ENCODE peak calls at places on chromosomes 3 and 15, in five cellular contexts. One of them, this sample, is unnamed.

GRCh38 chr3:120151796-120152195 is 57.5 kb upstream of the GSK3B start:
- DNase-seq in ovary: no peak
- DNase-seq in tibial nerve: no peak
- DNase-seq in adrenal gland: no peak
- DNase-seq in sigmoid colon: no peak
- DNase-seq in this sample: no peak

GRCh38 chr15:43329222-43329959 is 982 bp downstream of the LCMT2 start:
- DNase-seq in ovary: no peak
- DNase-seq in tibial nerve: no peak
- DNase-seq in adrenal gland: no peak
- DNase-seq in sigmoid colon: peak; percentile 74
- DNase-seq in this sample: peak; percentile 83

GRCh38 chr3:45241206-45241605 is 15.1 kb upstream of the TMEM158 start:
- DNase-seq in ovary: no peak
- DNase-seq in tibial nerve: no peak
- DNase-seq in adrenal gland: no peak
- DNase-seq in sigmoid colon: no peak
- DNase-seq in this sample: no peak

GRCh38 chr3:48926425-48927392 is 8.1 kb downstream of the ARIH2 start:
- DNase-seq in ovary: no peak
- DNase-seq in tibial nerve: no peak
- DNase-seq in adrenal gland: peak; percentile 34
- DNase-seq in sigmoid colon: no peak
- DNase-seq in this sample: no peak

GRCh38 chr3:38468811-38469210 is 15.1 kb downstream of the ACVR2B start:
- DNase-seq in ovary: no peak
- DNase-seq in tibial nerve: no peak
- DNase-seq in adrenal gland: no peak
- DNase-seq in sigmoid colon: no peak
- DNase-seq in this sample: no peak

GRCh38 chr3:11379238-11379823 is 107.1 kb downstream of the ATG7 start:
- DNase-seq in ovary: no peak
- DNase-seq in tibial nerve: no peak
- DNase-seq in adrenal gland: no peak
- DNase-seq in sigmoid colon: no peak
- DNase-seq in this sample: no peak

GRCh38 chr3:31116651-31117050 is 222.2 kb upstream of the GADL1 start:
- DNase-seq in ovary: no peak
- DNase-seq in tibial nerve: no peak
- DNase-seq in adrenal gland: no peak
- DNase-seq in sigmoid colon: no peak
- DNase-seq in this sample: no peak

GRCh38 chr15:62798536-62798935 is 244.0 kb upstream of the TPM1 start:
- DNase-seq in ovary: no peak
- DNase-seq in tibial nerve: no peak
- DNase-seq in adrenal gland: no peak
- DNase-seq in sigmoid colon: no peak
- DNase-seq in this sample: no peak

GRCh38 chr3:97872209-97873042 is 50.6 kb downstream of the CRYBG3 start:
- DNase-seq in ovary: no peak
- DNase-seq in tibial nerve: no peak
- DNase-seq in adrenal gland: peak; percentile 67
- DNase-seq in sigmoid colon: no peak
- DNase-seq in this sample: no peak

GRCh38 chr3:184338538-184338945 is 1.1 kb downstream of the FAM131A start:
- DNase-seq in ovary: peak; percentile 90
- DNase-seq in tibial nerve: peak; percentile 74
- DNase-seq in adrenal gland: no peak
- DNase-seq in sigmoid colon: peak; percentile 96
- DNase-seq in this sample: no peak

GRCh38 chr15:60563539-60564404 is 84.8 kb upstream of the ICE2 start:
- DNase-seq in ovary: no peak
- DNase-seq in tibial nerve: no peak
- DNase-seq in adrenal gland: no peak
- DNase-seq in sigmoid colon: no peak
- DNase-seq in this sample: no peak

GRCh38 chr3:107235193-107235922 is 141.9 kb upstream of the CCDC54 start:
- DNase-seq in ovary: no peak
- DNase-seq in tibial nerve: no peak
- DNase-seq in adrenal gland: no peak
- DNase-seq in sigmoid colon: no peak
- DNase-seq in this sample: no peak

GRCh38 chr3:16520636-16521579 is 7.4 kb upstream of the RFTN1 start:
- DNase-seq in ovary: no peak
- DNase-seq in tibial nerve: no peak
- DNase-seq in adrenal gland: no peak
- DNase-seq in sigmoid colon: no peak
- DNase-seq in this sample: no peak

GRCh38 chr15:76932090-76932966 is 779 bp downstream of the RCN2 start:
- DNase-seq in ovary: no peak
- DNase-seq in tibial nerve: no peak
- DNase-seq in adrenal gland: peak; percentile 20
- DNase-seq in sigmoid colon: no peak
- DNase-seq in this sample: no peak

GRCh38 chr3:72487078-72487765 is 361.0 kb downstream of the SHQ1 start:
- DNase-seq in ovary: peak; percentile 22
- DNase-seq in tibial nerve: no peak
- DNase-seq in adrenal gland: peak; percentile 91
- DNase-seq in sigmoid colon: peak; percentile 79
- DNase-seq in this sample: no peak

GRCh38 chr3:146861262-146861661 is 256.1 kb upstream of the PLSCR5 start:
- DNase-seq in ovary: no peak
- DNase-seq in tibial nerve: no peak
- DNase-seq in adrenal gland: no peak
- DNase-seq in sigmoid colon: no peak
- DNase-seq in this sample: no peak

GRCh38 chr3:190345027-190345821 is 23.0 kb upstream of the CLDN1 start:
- DNase-seq in ovary: peak; percentile 13
- DNase-seq in tibial nerve: no peak
- DNase-seq in adrenal gland: peak; percentile 60
- DNase-seq in sigmoid colon: no peak
- DNase-seq in this sample: no peak

GRCh38 chr3:162171970-162172369 is 675.4 kb downstream of the OTOL1 start:
- DNase-seq in ovary: no peak
- DNase-seq in tibial nerve: no peak
- DNase-seq in adrenal gland: no peak
- DNase-seq in sigmoid colon: no peak
- DNase-seq in this sample: no peak

GRCh38 chr3:2623463-2623862 is 486.7 kb downstream of the IL5RA start:
- DNase-seq in ovary: no peak
- DNase-seq in tibial nerve: no peak
- DNase-seq in adrenal gland: no peak
- DNase-seq in sigmoid colon: no peak
- DNase-seq in this sample: no peak

GRCh38 chr3:171980578-171981270 is 58.7 kb upstream of the FNDC3B start:
- DNase-seq in ovary: no peak
- DNase-seq in tibial nerve: no peak
- DNase-seq in adrenal gland: no peak
- DNase-seq in sigmoid colon: no peak
- DNase-seq in this sample: no peak

GRCh38 chr3:11641683-11642407 is 1.9 kb downstream of the VGLL4 start:
- DNase-seq in ovary: no peak
- DNase-seq in tibial nerve: no peak
- DNase-seq in adrenal gland: no peak
- DNase-seq in sigmoid colon: no peak
- DNase-seq in this sample: no peak

GRCh38 chr15:68402432-68403160 is 29.4 kb downstream of the ITGA11 start:
- DNase-seq in ovary: peak; percentile 6
- DNase-seq in tibial nerve: no peak
- DNase-seq in adrenal gland: no peak
- DNase-seq in sigmoid colon: peak; percentile 40
- DNase-seq in this sample: peak; percentile 57

GRCh38 chr3:57169872-57170623 is 4.9 kb upstream of the IL17RD start:
- DNase-seq in ovary: peak; percentile 73
- DNase-seq in tibial nerve: no peak
- DNase-seq in adrenal gland: peak; percentile 52
- DNase-seq in sigmoid colon: peak; percentile 87
- DNase-seq in this sample: peak; percentile 93

GRCh38 chr3:171838218-171838720 is 4.9 kb upstream of the TMEM212 start:
- DNase-seq in ovary: peak; percentile 64
- DNase-seq in tibial nerve: peak; percentile 31
- DNase-seq in adrenal gland: peak; percentile 79
- DNase-seq in sigmoid colon: peak; percentile 83
- DNase-seq in this sample: no peak

GRCh38 chr3:62325896-62326295 is 47.5 kb downstream of the FEZF2 start:
- DNase-seq in ovary: no peak
- DNase-seq in tibial nerve: no peak
- DNase-seq in adrenal gland: no peak
- DNase-seq in sigmoid colon: no peak
- DNase-seq in this sample: no peak

GRCh38 chr3:66763294-66763693 is 234.8 kb upstream of the KBTBD8 start:
- DNase-seq in ovary: no peak
- DNase-seq in tibial nerve: no peak
- DNase-seq in adrenal gland: no peak
- DNase-seq in sigmoid colon: no peak
- DNase-seq in this sample: no peak

GRCh38 chr3:65922441-65922840 is 116.3 kb downstream of the MAGI1 start:
- DNase-seq in ovary: no peak
- DNase-seq in tibial nerve: no peak
- DNase-seq in adrenal gland: no peak
- DNase-seq in sigmoid colon: no peak
- DNase-seq in this sample: no peak

GRCh38 chr3:39721076-39721475 is 88.3 kb upstream of the MYRIP start:
- DNase-seq in ovary: no peak
- DNase-seq in tibial nerve: no peak
- DNase-seq in adrenal gland: no peak
- DNase-seq in sigmoid colon: no peak
- DNase-seq in this sample: no peak

GRCh38 chr3:157133434-157134320 is 26.3 kb downstream of the CCNL1 start:
- DNase-seq in ovary: no peak
- DNase-seq in tibial nerve: no peak
- DNase-seq in adrenal gland: no peak
- DNase-seq in sigmoid colon: no peak
- DNase-seq in this sample: no peak

GRCh38 chr3:125110016-125110875 is 54.4 kb upstream of the HEG1 start:
- DNase-seq in ovary: no peak
- DNase-seq in tibial nerve: no peak
- DNase-seq in adrenal gland: no peak
- DNase-seq in sigmoid colon: no peak
- DNase-seq in this sample: no peak

GRCh38 chr15:48722764-48723661 is 77.5 kb upstream of the FBN1 start:
- DNase-seq in ovary: no peak
- DNase-seq in tibial nerve: no peak
- DNase-seq in adrenal gland: peak; percentile 48
- DNase-seq in sigmoid colon: no peak
- DNase-seq in this sample: no peak

GRCh38 chr15:57440799-57441198 is 64.5 kb downstream of the CGNL1 start:
- DNase-seq in ovary: no peak
- DNase-seq in tibial nerve: no peak
- DNase-seq in adrenal gland: no peak
- DNase-seq in sigmoid colon: no peak
- DNase-seq in this sample: no peak

DNA sequence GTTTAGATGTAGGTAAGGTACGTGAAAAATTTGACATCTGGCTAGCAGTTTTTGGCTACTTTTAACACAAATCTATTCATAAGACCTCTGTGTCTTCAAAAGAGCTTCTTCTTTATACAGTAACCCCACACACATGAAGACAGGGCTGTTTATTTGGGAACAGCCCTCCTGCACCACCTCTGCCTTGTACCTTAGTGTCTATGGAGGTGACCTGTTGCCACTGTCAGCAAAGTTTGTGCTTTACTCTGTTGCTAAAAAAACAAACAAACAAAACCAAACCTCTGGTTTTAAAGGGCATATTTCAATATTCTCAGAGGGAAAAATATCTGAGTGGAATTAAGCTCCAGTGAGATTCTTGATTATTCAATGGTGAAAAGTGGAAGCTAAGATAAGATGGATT is 122.0 kb downstream of the ARPP21 start:
- DNase-seq in ovary: no peak
- DNase-seq in tibial nerve: no peak
- DNase-seq in adrenal gland: no peak
- DNase-seq in sigmoid colon: no peak
- DNase-seq in this sample: no peak
- TF ChIP-seq POLR2A in ovary: no peak
- TF ChIP-seq POLR2A in tibial nerve: no peak
- TF ChIP-seq POLR2A in adrenal gland: no peak
- TF ChIP-seq POLR2A in sigmoid colon: no peak
- TF ChIP-seq POLR2A in this sample: no peak

GRCh38 chr3:115438799-115439198 is 184.5 kb upstream of the GAP43 start:
- DNase-seq in ovary: no peak
- DNase-seq in tibial nerve: no peak
- DNase-seq in adrenal gland: no peak
- DNase-seq in sigmoid colon: no peak
- DNase-seq in this sample: no peak

DNA sequence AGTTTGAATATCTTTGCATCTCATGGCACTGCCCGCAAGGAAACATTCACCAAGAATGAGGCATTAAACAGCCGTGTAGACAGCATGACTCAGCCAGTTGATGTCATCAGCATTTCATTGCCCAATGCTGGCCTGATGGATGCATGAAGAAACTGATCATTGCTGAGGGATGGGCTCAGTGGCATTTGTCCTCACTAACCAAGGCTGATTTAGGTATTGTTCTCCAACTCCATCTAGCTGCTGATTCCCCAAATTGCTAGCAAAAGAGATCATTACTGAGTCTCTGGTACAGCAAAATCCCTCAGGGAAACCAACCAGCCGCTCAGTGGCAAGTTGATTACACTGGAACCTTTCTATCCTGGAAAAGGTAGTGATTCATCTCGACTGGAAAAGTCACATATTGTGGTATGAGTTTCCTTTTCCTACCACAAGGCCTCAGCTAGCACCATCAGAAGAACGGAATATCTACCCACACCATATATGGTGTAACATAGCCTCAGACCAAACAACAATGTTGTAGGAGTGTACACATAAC is 186.5 kb upstream of the GAP43 start:
- DNase-seq in ovary: no peak
- DNase-seq in tibial nerve: no peak
- DNase-seq in adrenal gland: peak; percentile 66
- DNase-seq in sigmoid colon: no peak
- DNase-seq in this sample: no peak
- H3K27ac ChIP-seq in ovary: no peak overlapping the region
- H3K27ac ChIP-seq in tibial nerve: no peak overlapping the region
- H3K27ac ChIP-seq in adrenal gland: no peak overlapping the region
- H3K27ac ChIP-seq in sigmoid colon: no peak overlapping the region
- H3K27ac ChIP-seq in this sample: no peak overlapping the region

GRCh38 chr3:7280318-7280717 is 419.4 kb downstream of the GRM7 start:
- DNase-seq in ovary: no peak
- DNase-seq in tibial nerve: no peak
- DNase-seq in adrenal gland: no peak
- DNase-seq in sigmoid colon: no peak
- DNase-seq in this sample: no peak

GRCh38 chr3:7288133-7288532 is 427.2 kb downstream of the GRM7 start:
- DNase-seq in ovary: no peak
- DNase-seq in tibial nerve: no peak
- DNase-seq in adrenal gland: no peak
- DNase-seq in sigmoid colon: no peak
- DNase-seq in this sample: no peak

GRCh38 chr3:7285502-7285901 is 424.6 kb downstream of the GRM7 start:
- DNase-seq in ovary: no peak
- DNase-seq in tibial nerve: no peak
- DNase-seq in adrenal gland: no peak
- DNase-seq in sigmoid colon: no peak
- DNase-seq in this sample: no peak

GRCh38 chr3:7282988-7283387 is 422.1 kb downstream of the GRM7 start:
- DNase-seq in ovary: no peak
- DNase-seq in tibial nerve: no peak
- DNase-seq in adrenal gland: no peak
- DNase-seq in sigmoid colon: no peak
- DNase-seq in this sample: no peak
- H3K9me3 ChIP-seq in ovary: no peaks in the 10 kb centered on the region
- H3K9me3 ChIP-seq in tibial nerve: no peaks in the 10 kb centered on the region
- H3K9me3 ChIP-seq in adrenal gland: no peaks in the 10 kb centered on the region
- H3K9me3 ChIP-seq in sigmoid colon: no peaks in the 10 kb centered on the region
- H3K9me3 ChIP-seq in this sample: no peaks in the 10 kb centered on the region

GRCh38 chr15:32716216-32716959 is 1.4 kb upstream of the GREM1 start:
- DNase-seq in ovary: no peak
- DNase-seq in tibial nerve: no peak
- DNase-seq in adrenal gland: no peak
- DNase-seq in sigmoid colon: no peak
- DNase-seq in this sample: no peak
- TF ChIP-seq POLR2A in ovary: no peak
- TF ChIP-seq POLR2A in tibial nerve: no peak
- TF ChIP-seq POLR2A in adrenal gland: no peak
- TF ChIP-seq POLR2A in sigmoid colon: no peak
- TF ChIP-seq POLR2A in this sample: no peak

This sample was measured in spleen.